ENCODE peak calls at places on chromosomes 16 and 17, in ten cellular contexts. N is astrocyte; T is OCI-LY7; W is stomach; M is body of pancreas; G is CD8-positive, alpha-beta memory T cell; E is Peyer's patch; P is PC-3; S is transverse colon; U is DND-41. X is an unnamed sample.

GRCh38 chr16:87414251-87414680 is 22.1 kb downstream of the MAP1LC3B start:
- DNase-seq in N (no peak), T (no peak), W (no peak), M (no peak), G (no peak), E (no peak), P (peak; percentile 6), S (no peak), U (no peak), X (no peak)

GRCh38 chr16:80024443-80024842 is 423.9 kb upstream of the MAF start:
- DNase-seq in N (no peak), T (no peak), W (no peak), M (no peak), G (no peak), E (no peak), P (no peak), S (no peak), U (no peak), X (no peak)

GRCh38 chr17:60391419-60392041 is 403 bp downstream of the USP32 start:
- DNase-seq in N (no peak), T (no peak), W (no peak), M (no peak), G (no peak), E (no peak), P (no peak), S (no peak), U (no peak), X (no peak)

GRCh38 chr16:30619207-30619606 is 9.0 kb upstream of the ZNF689 start:
- DNase-seq in N (no peak), T (no peak), W (no peak), M (no peak), G (no peak), E (no peak), P (no peak), S (no peak), U (no peak), X (no peak)

GRCh38 chr16:73172621-73173312 is 124.8 kb upstream of the ZFHX3 start:
- DNase-seq in N (peak; percentile 90), T (no peak), W (peak; percentile 93), M (peak; percentile 87), G (no peak), E (peak; percentile 61), P (peak; percentile 65), S (peak; percentile 86), U (no peak), X (no peak)

GRCh38 chr17:43733956-43734355 is 24.6 kb downstream of the SOST start:
- DNase-seq in N (no peak), T (no peak), W (no peak), M (no peak), G (no peak), E (no peak), P (no peak), S (no peak), U (no peak), X (no peak)

GRCh38 chr16:68762996-68763756 is 26.1 kb downstream of the CDH1 start:
- DNase-seq in N (peak; percentile 55), T (no peak), W (no peak), M (no peak), G (no peak), E (no peak), P (no peak), S (no peak), U (no peak), X (no peak)

GRCh38 chr16:8878523-8878911 is 3.6 kb upstream of the LITAFD start:
- DNase-seq in N (peak; percentile 65), T (no peak), W (no peak), M (peak; percentile 40), G (no peak), E (no peak), P (peak; percentile 77), S (no peak), U (no peak), X (no peak)

GRCh38 chr17:78623541-78623940 is 46.3 kb upstream of the DNAH17 start:
- DNase-seq in N (no peak), T (no peak), W (no peak), M (no peak), G (no peak), E (peak; percentile 15), P (no peak), S (no peak), U (no peak), X (no peak)

GRCh38 chr16:84153660-84154214 is 8.6 kb downstream of the DNAAF1 start:
- DNase-seq in N (no peak), T (no peak), W (no peak), M (no peak), G (no peak), E (no peak), P (no peak), S (no peak), U (no peak), X (no peak)

GRCh38 chr16:82344157-82344556 is 174.1 kb upstream of the MPHOSPH6 start:
- DNase-seq in N (no peak), T (no peak), W (peak; percentile 55), M (peak; percentile 18), G (no peak), E (no peak), P (peak; percentile 10), S (no peak), U (no peak), X (no peak)

GRCh38 chr16:24309222-24309905 is 53.2 kb downstream of the CACNG3 start:
- DNase-seq in N (peak; percentile 54), T (no peak), W (peak; percentile 36), M (peak; percentile 46), G (no peak), E (no peak), P (peak; percentile 77), S (no peak), U (no peak), X (no peak)

GRCh38 chr17:58352843-58353719 is 1.1 kb upstream of the SUPT4H1 start:
- DNase-seq in N (no peak), T (peak; percentile 67), W (no peak), M (peak; percentile 41), G (no peak), E (peak; percentile 60), P (peak; percentile 12), S (peak; percentile 57), U (no peak), X (no peak)

GRCh38 chr17:40498281-40499084 is 2.9 kb downstream of the TNS4 start:
- DNase-seq in N (no peak), T (no peak), W (no peak), M (no peak), G (no peak), E (peak; percentile 13), P (no peak), S (no peak), U (no peak), X (no peak)
- H3K27ac ChIP-seq in N (no peak overlapping the region), T (no peak overlapping the region), W (peak overlapping the region; percentile 9), M (no peak overlapping the region), G (no peak overlapping the region), E (peak overlapping the region; percentile 1), P (peak overlapping the region; percentile 54), S (peak overlapping the region; percentile 86), U (no peak overlapping the region), X (no peak overlapping the region)

GRCh38 chr17:77375108-77375507 is 234.3 kb downstream of the SEC14L1 start:
- DNase-seq in N (no peak), T (no peak), W (peak; percentile 60), M (no peak), G (no peak), E (no peak), P (no peak), S (no peak), U (no peak), X (no peak)
- H3K4me1 ChIP-seq in N (peaks cover 61% of the 10 kb centered on the region), T (peaks cover 45% of the 10 kb centered on the region), W (peaks cover 87% of the 10 kb centered on the region), M (peaks cover 94% of the 10 kb centered on the region), G (peaks cover 79% of the 10 kb centered on the region), E (peaks cover 5% of the 10 kb centered on the region), P (no peaks in the 10 kb centered on the region), S (peaks cover 54% of the 10 kb centered on the region), U (peaks cover 66% of the 10 kb centered on the region), X (peaks cover 69% of the 10 kb centered on the region)

DNA sequence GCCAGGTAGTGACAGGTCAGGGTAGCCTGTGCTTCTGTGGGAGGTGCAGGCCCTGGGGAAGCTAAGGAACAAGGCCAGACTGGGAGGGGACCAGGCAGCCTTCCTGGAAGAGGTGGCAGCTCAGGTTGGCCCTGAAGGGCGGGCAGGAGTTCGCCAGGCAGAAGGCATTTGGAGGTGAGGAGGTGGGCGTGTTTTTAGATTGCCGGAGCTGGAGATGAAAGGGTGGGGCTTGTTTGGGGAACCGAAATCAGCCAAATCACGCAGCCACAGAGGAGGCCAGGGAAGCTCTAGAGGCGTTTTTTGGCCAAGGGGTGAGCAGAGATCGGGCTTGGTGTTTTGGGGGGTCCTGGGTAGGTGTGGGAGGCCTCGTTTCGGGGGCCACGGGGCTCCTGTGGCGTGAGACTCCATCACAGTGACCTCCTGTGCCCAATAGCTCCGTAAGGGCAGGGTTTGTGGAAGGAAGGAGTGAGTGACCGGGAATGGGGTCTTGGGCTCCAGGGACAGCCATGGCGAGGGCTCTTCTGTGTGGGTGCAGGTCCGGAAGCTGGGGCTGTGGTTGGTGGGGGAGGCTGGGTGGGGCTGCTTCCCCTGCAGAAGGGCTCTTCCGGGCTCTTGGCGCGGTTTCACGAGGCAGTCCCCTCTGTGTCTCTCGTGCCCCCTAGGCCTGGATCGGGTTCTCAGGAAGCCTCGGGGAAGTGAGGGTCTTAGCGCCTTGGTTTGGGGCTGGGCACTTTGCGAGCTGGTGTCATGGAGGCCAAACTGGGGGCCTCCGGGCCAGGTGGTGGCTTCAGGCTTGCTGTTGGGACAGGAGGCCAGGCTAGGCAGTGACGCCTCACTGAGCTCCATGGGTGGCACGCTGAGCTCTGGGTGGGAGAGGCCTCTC is 7.8 kb downstream of the ADCY7 start:
- DNase-seq in N (no peak), T (peak; percentile 85), W (no peak), M (no peak), G (peak; percentile 64), E (peak; percentile 51), P (no peak), S (peak; percentile 60), U (peak; percentile 39), X (peak; percentile 56)
- H3K4me3 ChIP-seq in N (no peak overlapping the region), T (peak overlapping the region; percentile 75), W (peak overlapping the region; percentile 34), M (no peak overlapping the region), G (peak overlapping the region; percentile 84), E (peak overlapping the region; percentile 42), P (no peak overlapping the region), S (peak overlapping the region; percentile 15), U (no peak overlapping the region), X (peak overlapping the region; percentile 71)

GRCh38 chr17:75645501-75645888 is 12.3 kb downstream of the SMIM5 start:
- DNase-seq in N (peak; percentile 56), T (no peak), W (peak; percentile 85), M (peak; percentile 80), G (no peak), E (no peak), P (peak; percentile 99), S (peak; percentile 76), U (no peak), X (no peak)

GRCh38 chr17:75640556-75641119 is 7.4 kb downstream of the SMIM5 start:
- DNase-seq in N (no peak), T (no peak), W (no peak), M (no peak), G (no peak), E (no peak), P (no peak), S (no peak), U (no peak), X (no peak)

GRCh38 chr17:75642221-75643032 is 9.2 kb downstream of the SMIM5 start:
- DNase-seq in N (no peak), T (no peak), W (peak; percentile 60), M (peak; percentile 48), G (no peak), E (peak; percentile 60), P (peak; percentile 60), S (peak; percentile 70), U (no peak), X (no peak)

GRCh38 chr17:75641343-75641742 is 8.1 kb downstream of the SMIM5 start:
- DNase-seq in N (no peak), T (no peak), W (no peak), M (peak; percentile 39), G (no peak), E (no peak), P (no peak), S (no peak), U (no peak), X (no peak)

GRCh38 chr17:75643033-75644017 is 10.1 kb downstream of the SMIM5 start:
- DNase-seq in N (no peak), T (no peak), W (peak; percentile 74), M (no peak), G (no peak), E (no peak), P (peak; percentile 39), S (no peak), U (no peak), X (no peak)
- H3K27ac ChIP-seq in N (no peak overlapping the region), T (no peak overlapping the region), W (peak overlapping the region; percentile 88), M (no peak overlapping the region), G (no peak overlapping the region), E (peak overlapping the region; percentile 62), P (peak overlapping the region; percentile 64), S (peak overlapping the region; percentile 67), U (no peak overlapping the region), X (no peak overlapping the region)

X was measured in naive thymus-derived CD4-positive, alpha-beta T cell.